ENCODE peak calls at places on chromosome 3, in six cellular contexts. O is IMR-90, F is GM12878, J is mammary epithelial cell, X is neuronal stem cell, W is K562. U is an unnamed sample. For H3K9me3, the result is how much of the 10 kb centered on the place peaks cover.

GRCh38 chr3:4709336-4709735 is 216.2 kb downstream of the ITPR1 start:
- DNase-seq in O (peak), F (no peak), J (peak), X (no peak), W (no peak), U (no peak)

GRCh38 chr3:17310983-17311382 is 426.2 kb downstream of the PLCL2 start:
- DNase-seq in O (no peak), F (no peak), J (no peak), X (no peak), W (no peak), U (no peak)

GRCh38 chr3:87801409-87801808 is 257.4 kb downstream of the CGGBP1 start:
- DNase-seq in O (no peak), F (no peak), J (no peak), X (no peak), W (peak), U (no peak)

GRCh38 chr3:63693351-63693750 is 40.9 kb downstream of the SNTN start:
- DNase-seq in O (no peak), F (no peak), J (no peak), X (no peak), W (no peak), U (no peak)

GRCh38 chr3:7292362-7292761 is 431.4 kb downstream of the GRM7 start:
- DNase-seq in O (no peak), F (no peak), J (no peak), X (no peak), W (no peak), U (no peak)

GRCh38 chr3:194103475-194103874 is 32.5 kb upstream of the HES1 start:
- DNase-seq in O (no peak), F (no peak), J (peak), X (no peak), W (no peak), U (peak)

GRCh38 chr3:154956815-154957214 is 123.3 kb upstream of the MME start:
- DNase-seq in O (no peak), F (no peak), J (peak), X (no peak), W (no peak), U (no peak)

GRCh38 chr3:176623751-176624150 is 573.5 kb downstream of the TBL1XR1 start:
- DNase-seq in O (no peak), F (no peak), J (no peak), X (no peak), W (no peak), U (no peak)

GRCh38 chr3:15923640-15924405 is 126.0 kb upstream of the ANKRD28 start:
- DNase-seq in O (peak), F (no peak), J (peak), X (no peak), W (peak), U (peak)

GRCh38 chr3:110495201-110495927 is 576.3 kb upstream of the NECTIN3 start:
- DNase-seq in O (no peak), F (no peak), J (no peak), X (no peak), W (no peak), U (no peak)

GRCh38 chr3:62109534-62109933 is 263.8 kb downstream of the FEZF2 start:
- DNase-seq in O (peak), F (no peak), J (peak), X (no peak), W (no peak), U (no peak)

GRCh38 chr3:188905991-188906635 is 265.7 kb upstream of the TPRG1 start:
- DNase-seq in O (no peak), F (no peak), J (no peak), X (no peak), W (no peak), U (no peak)

GRCh38 chr3:142609136-142609535 is 12.9 kb downstream of the PLS1 start:
- DNase-seq in O (no peak), F (no peak), J (no peak), X (no peak), W (no peak), U (no peak)

GRCh38 chr3:131174752-131175151 is 148.1 kb downstream of the NEK11 start:
- DNase-seq in O (no peak), F (peak), J (peak), X (no peak), W (no peak), U (peak)

GRCh38 chr3:131033480-131034080 is 6.9 kb downstream of the NEK11 start:
- DNase-seq in O (peak), F (no peak), J (peak), X (peak), W (peak), U (peak)

GRCh38 chr3:72338942-72339749 is 509.1 kb downstream of the SHQ1 start:
- DNase-seq in O (peak), F (peak), J (peak), X (no peak), W (peak), U (no peak)

GRCh38 chr3:35724106-35724505 is 84.8 kb downstream of the ARPP21 start:
- DNase-seq in O (no peak), F (no peak), J (no peak), X (no peak), W (no peak), U (no peak)

GRCh38 chr3:182241777-182242556 is 530.2 kb downstream of the SOX2 start:
- DNase-seq in O (no peak), F (no peak), J (no peak), X (peak), W (peak), U (no peak)

GRCh38 chr3:16102905-16103364 is 71.5 kb upstream of the GALNT15 start:
- DNase-seq in O (peak), F (no peak), J (peak), X (no peak), W (no peak), U (no peak)

GRCh38 chr3:141782386-141782932 is 19.3 kb downstream of the GRK7 start:
- DNase-seq in O (no peak), F (no peak), J (peak), X (no peak), W (peak), U (no peak)

GRCh38 chr3:32438596-32439344 is 47.1 kb downstream of the CMTM7 start:
- DNase-seq in O (no peak), F (peak), J (no peak), X (no peak), W (no peak), U (peak)

GRCh38 chr3:46578973-46579755 is 13.1 kb upstream of the LRRC2 start:
- DNase-seq in O (no peak), F (no peak), J (no peak), X (no peak), W (no peak), U (no peak)

GRCh38 chr3:170701696-170702678 is 116.1 kb upstream of the SLC7A14 start:
- DNase-seq in O (no peak), F (no peak), J (no peak), X (no peak), W (peak), U (no peak)

GRCh38 chr3:172296975-172297332 is 151.3 kb downstream of the GHSR start:
- DNase-seq in O (no peak), F (no peak), J (no peak), X (no peak), W (no peak), U (no peak)

GRCh38 chr3:161171639-161172552 is 49.2 kb upstream of the NMD3 start:
- DNase-seq in O (no peak), F (no peak), J (peak), X (no peak), W (no peak), U (no peak)

GRCh38 chr3:187747506-187747905 is 2.2 kb upstream of the BCL6 start:
- DNase-seq in O (no peak), F (no peak), J (no peak), X (no peak), W (peak), U (peak)

GRCh38 chr3:127276995-127277394 is 10.9 kb downstream of the PRR20G start:
- DNase-seq in O (no peak), F (no peak), J (no peak), X (no peak), W (no peak), U (no peak)

GRCh38 chr3:127276396-127276795 is 11.4 kb downstream of the PRR20G start:
- DNase-seq in O (no peak), F (no peak), J (no peak), X (no peak), W (no peak), U (no peak)

GRCh38 chr3:127275287-127275781 is 12.5 kb downstream of the PRR20G start:
- DNase-seq in O (no peak), F (no peak), J (peak), X (no peak), W (no peak), U (no peak)

GRCh38 chr3:127274200-127274599 is 13.6 kb downstream of the PRR20G start:
- DNase-seq in O (no peak), F (no peak), J (no peak), X (no peak), W (no peak), U (no peak)

DNA sequence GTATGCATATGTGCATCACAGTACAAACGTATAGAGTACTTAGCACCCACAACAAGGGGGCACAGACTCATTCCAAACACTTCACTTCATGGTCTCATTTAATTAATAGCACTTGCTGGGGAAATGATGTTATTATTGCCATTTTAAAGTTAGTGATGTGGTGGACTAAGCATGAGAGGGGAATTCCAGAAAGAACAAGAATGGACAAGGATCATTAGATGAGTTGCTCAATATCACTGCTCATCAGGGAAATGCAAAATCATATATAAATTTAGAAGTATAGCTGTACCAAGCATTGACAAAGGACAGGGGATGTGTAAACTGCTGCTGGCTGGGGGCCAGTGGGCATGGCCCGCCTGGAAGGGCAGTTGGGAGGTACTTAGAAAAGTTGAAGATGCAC is 14.7 kb downstream of the PRR20G start:
- DNase-seq in O (no peak), F (no peak), J (peak), X (no peak), W (no peak), U (no peak)
- H3K9me3 ChIP-seq in O (under half), F (under half), J (under half), X (under half), W (under half), U (under half)

GRCh38 chr3:197490659-197491058 is 65.1 kb downstream of the BDH1 start:
- DNase-seq in O (no peak), F (no peak), J (no peak), X (no peak), W (no peak), U (no peak)
- H3K9ac ChIP-seq in O (no peak), F (no peak), J (no peak), X (no peak), W (no peak), U (no peak)

GRCh38 chr3:101932326-101933108 is 83.2 kb downstream of the NFKBIZ start:
- DNase-seq in O (no peak), F (no peak), J (no peak), X (no peak), W (no peak), U (no peak)

GRCh38 chr3:101926594-101927105 is 77.3 kb downstream of the NFKBIZ start:
- DNase-seq in O (no peak), F (no peak), J (peak), X (no peak), W (no peak), U (no peak)

GRCh38 chr3:101925564-101925963 is 76.2 kb downstream of the NFKBIZ start:
- DNase-seq in O (no peak), F (no peak), J (no peak), X (no peak), W (no peak), U (no peak)

GRCh38 chr3:101928890-101929289 is 79.6 kb downstream of the NFKBIZ start:
- DNase-seq in O (peak), F (no peak), J (peak), X (no peak), W (no peak), U (no peak)
- H3K4me2 ChIP-seq in O (no peak), F (no peak), J (peak), X (no peak), W (no peak), U (no peak)

DNA sequence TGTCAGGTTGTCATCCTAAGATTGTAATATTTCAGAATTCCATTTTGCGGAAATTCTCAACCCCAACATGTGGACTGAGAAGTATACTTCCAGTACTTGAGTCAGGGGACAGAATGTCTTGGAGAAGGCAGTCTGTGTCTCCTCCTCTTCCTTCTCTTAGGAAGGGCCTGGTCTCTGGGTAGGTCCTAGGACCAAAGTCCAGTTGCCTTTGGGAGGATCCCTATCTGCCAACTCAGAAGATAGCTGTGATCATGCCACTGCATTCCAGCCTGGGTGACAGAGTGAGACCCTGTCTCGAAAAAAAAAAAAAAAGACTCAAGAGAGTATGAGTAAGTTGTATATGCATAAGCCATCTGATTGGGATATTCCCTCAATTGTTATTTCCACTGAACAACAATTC is 23.9 kb upstream of the FAM3D start:
- DNase-seq in O (no peak), F (no peak), J (no peak), X (no peak), W (no peak), U (no peak)
- H3K9me3 ChIP-seq in O (under half), F (under half), J (under half), X (under half), W (under half), U (under half)

DNA sequence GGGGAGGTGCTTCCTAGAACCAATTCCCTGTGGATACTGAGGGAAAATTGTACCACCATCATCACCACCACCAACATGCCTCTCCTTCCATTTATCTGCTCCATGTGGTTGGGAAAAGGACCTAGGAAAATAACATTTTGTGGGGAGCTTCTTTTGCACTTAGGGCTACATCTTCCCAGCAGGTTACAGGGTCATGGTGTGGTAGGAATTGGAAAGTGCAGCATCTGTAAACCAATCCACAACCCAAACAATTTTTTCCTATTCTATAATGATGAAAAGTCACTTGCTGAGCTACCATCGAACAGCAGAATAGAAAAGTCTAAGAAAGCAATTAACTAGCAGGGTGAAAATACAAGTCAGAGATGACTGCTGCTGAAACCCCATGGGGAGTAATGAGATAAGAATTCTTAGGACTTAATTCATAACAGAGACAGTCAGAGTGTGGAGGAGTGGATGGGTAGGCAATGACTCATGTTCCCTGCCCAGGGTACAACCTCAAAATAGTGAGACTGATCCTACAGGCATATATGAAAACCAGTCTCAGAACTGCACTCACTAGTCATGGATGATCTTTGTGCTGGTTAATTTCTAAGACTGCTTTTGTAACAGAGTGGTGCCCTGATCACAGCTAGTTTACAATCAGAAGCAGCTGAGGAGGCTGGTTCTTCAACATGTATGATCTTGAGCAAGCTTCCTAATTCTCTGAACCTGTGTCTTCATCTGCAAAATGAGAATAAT is 38.1 kb upstream of the LEKR1 start:
- DNase-seq in O (peak), F (no peak), J (peak), X (no peak), W (peak), U (no peak)
- H3K9ac ChIP-seq in O (peak), F (no peak), J (peak), X (no peak), W (peak), U (no peak)

DNA sequence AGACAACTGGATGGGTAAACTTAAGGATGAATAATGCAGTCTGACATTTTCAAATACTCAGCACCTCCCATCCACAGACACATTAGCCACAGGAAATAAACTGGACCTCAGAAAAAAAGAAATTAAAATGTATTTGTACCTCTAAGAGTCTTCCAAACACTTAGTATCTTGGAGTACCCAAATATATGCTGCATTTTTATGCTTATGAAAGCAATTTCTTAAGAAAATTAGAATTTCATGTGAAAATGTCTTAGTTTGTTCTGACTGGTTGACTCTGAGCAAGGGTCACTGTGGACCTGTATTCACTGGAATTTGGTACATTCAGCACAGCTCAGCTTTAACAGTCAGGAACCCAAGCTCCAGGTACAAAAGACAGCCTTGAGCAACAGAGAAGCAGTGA is 216.2 kb upstream of the UBE2E2 start:
- DNase-seq in O (no peak), F (no peak), J (no peak), X (no peak), W (no peak), U (no peak)
- H3K4me2 ChIP-seq in O (no peak), F (no peak), J (no peak), X (no peak), W (no peak), U (no peak)

GRCh38 chr3:137761099-137761562 is 3.0 kb upstream of the SOX14 start:
- DNase-seq in O (no peak), F (no peak), J (no peak), X (no peak), W (no peak), U (no peak)
- H3K9me3 ChIP-seq in O (under half), F (under half), J (under half), X (under half), W (under half), U (under half)